ENCODE peak calls at places on chromosomes 4 and X, in seven cellular contexts. U is GM03348; O is activated CD8-positive, alpha-beta memory T cell treated with anti-CD3 and anti-CD28 coated beads for 48 hours; X is progenitor cell of endocrine pancreas; H is T follicular helper cell; I is nephron progenitor cell; D is PC-9. B is an unnamed sample.

GRCh38 chrX:131821945-131822622 is 201.0 kb upstream of the STK26 start:
- DNase-seq in D (no peak), U (no peak), O (no peak), X (no peak), I (no peak), H (peak), B (no peak)

GRCh38 chrX:117840645-117841044 is 276.0 kb downstream of the KLHL13 start:
- DNase-seq in O (no peak), H (no peak), D (no peak), I (no peak), X (no peak), U (no peak), B (no peak)

GRCh38 chr4:95693594-95693993 is 144.8 kb upstream of the UNC5C start:
- DNase-seq in H (no peak), I (no peak), U (no peak), D (no peak), O (no peak), X (no peak), B (no peak)

GRCh38 chr4:87211249-87211952 is 9.0 kb downstream of the KLHL8 start:
- DNase-seq in X (no peak), I (no peak), H (no peak), O (no peak), D (no peak), U (no peak), B (no peak)

GRCh38 chr4:25588211-25588610 is 67.4 kb upstream of the SLC34A2 start:
- DNase-seq in X (no peak), I (no peak), O (no peak), D (no peak), H (no peak), U (no peak), B (no peak)

GRCh38 chr4:1515763-1516162 is 109.5 kb upstream of the NKX1-1 start:
- DNase-seq in I (no peak), U (no peak), X (no peak), H (no peak), O (no peak), D (no peak), B (no peak)

GRCh38 chr4:67104145-67104544 is 441.2 kb downstream of the CENPC start:
- DNase-seq in X (no peak), H (no peak), O (no peak), D (no peak), I (no peak), U (no peak), B (no peak)

GRCh38 chrX:8955521-8955920 is 78.4 kb downstream of the FAM9B start:
- DNase-seq in H (no peak), I (no peak), X (no peak), D (no peak), U (no peak), O (no peak), B (no peak)

GRCh38 chr4:187606581-187606980 is 389.0 kb upstream of the ZFP42 start:
- DNase-seq in D (no peak), O (no peak), I (peak), X (no peak), H (no peak), U (peak), B (peak)

GRCh38 chr4:17447056-17447455 is 64.8 kb downstream of the QDPR start:
- DNase-seq in O (no peak), D (no peak), I (no peak), X (no peak), U (peak), H (no peak), B (no peak)

GRCh38 chrX:153649178-153649914 is 2.3 kb downstream of the DUSP9 start:
- DNase-seq in D (peak), U (peak), H (no peak), I (peak), X (no peak), O (no peak), B (peak)

GRCh38 chr4:185127021-185127925 is 15.8 kb upstream of the SLC25A4 start:
- DNase-seq in I (peak), X (peak), U (peak), D (peak), H (no peak), O (no peak), B (no peak)

GRCh38 chr4:10619220-10619619 is 65.3 kb downstream of the CLNK start:
- DNase-seq in I (no peak), O (no peak), H (no peak), U (no peak), D (no peak), X (no peak), B (peak)

GRCh38 chrX:130247996-130248395 is 20.7 kb downstream of the ZNF280C start:
- DNase-seq in X (no peak), O (no peak), U (no peak), D (no peak), I (no peak), H (no peak), B (no peak)

GRCh38 chr4:181235361-181235760 is 1007.8 kb upstream of the TENM3 start:
- DNase-seq in I (no peak), X (no peak), D (no peak), U (no peak), H (no peak), O (no peak), B (no peak)

GRCh38 chr4:75723117-75723801 is 1.1 kb upstream of the USO1 start:
- DNase-seq in X (no peak), I (no peak), D (no peak), H (no peak), U (peak), O (no peak), B (no peak)

GRCh38 chr4:186158021-186158859 is 33.1 kb upstream of the CYP4V2 start:
- DNase-seq in U (no peak), D (no peak), X (no peak), O (no peak), I (no peak), H (no peak), B (no peak)

GRCh38 chrX:11678174-11678573 is 12.5 kb upstream of the ARHGAP6 start:
- DNase-seq in I (no peak), D (no peak), O (no peak), H (no peak), X (no peak), U (no peak), B (peak)

GRCh38 chr4:127997534-127998388 is 32.6 kb downstream of the ABHD18 start:
- DNase-seq in H (no peak), X (no peak), O (no peak), I (no peak), D (no peak), U (peak), B (no peak)

GRCh38 chrX:152932598-152933175 is 34.8 kb downstream of the ZNF185 start:
- DNase-seq in O (no peak), H (no peak), U (no peak), D (no peak), I (no peak), X (no peak), B (no peak)

GRCh38 chrX:16559206-16559619 is 90.7 kb upstream of the S100G start:
- DNase-seq in H (no peak), U (peak), I (no peak), O (no peak), X (no peak), D (no peak), B (no peak)

GRCh38 chr4:53365121-53365485 is 758 bp downstream of the SCFD2 start:
- DNase-seq in D (peak), H (no peak), O (no peak), U (peak), X (no peak), I (no peak), B (no peak)

GRCh38 chr4:2931765-2932560 is 31.2 kb downstream of the NOP14 start:
- DNase-seq in U (no peak), D (no peak), I (no peak), O (no peak), H (peak), X (no peak), B (no peak)

GRCh38 chr4:95571577-95571976 is 22.8 kb upstream of the UNC5C start:
- DNase-seq in U (no peak), D (no peak), X (no peak), O (no peak), I (no peak), H (no peak), B (no peak)

GRCh38 chr4:84496356-84497219 is 2.5 kb downstream of the NKX6-1 start:
- DNase-seq in X (no peak), D (no peak), O (no peak), H (no peak), I (peak), U (no peak), B (no peak)

GRCh38 chrX:82677281-82677680 is 830.8 kb upstream of the POU3F4 start:
- DNase-seq in D (no peak), X (no peak), O (no peak), H (no peak), U (no peak), I (no peak), B (no peak)

GRCh38 chr4:110287130-110287529 is 88.7 kb upstream of the ELOVL6 start:
- DNase-seq in U (peak), I (no peak), H (no peak), X (no peak), O (no peak), D (peak), B (no peak)

GRCh38 chrX:106220177-106220576 is 52.1 kb downstream of the PWWP3B start:
- DNase-seq in X (no peak), U (no peak), I (no peak), H (no peak), O (no peak), D (no peak), B (no peak)

GRCh38 chrX:28586291-28586690 is 955 bp upstream of the IL1RAPL1 start:
- DNase-seq in U (peak), X (no peak), I (peak), D (peak), O (no peak), H (no peak), B (no peak)

GRCh38 chr4:110848787-110849186 is 225.9 kb upstream of the PITX2 start:
- DNase-seq in U (no peak), D (no peak), O (no peak), H (no peak), I (no peak), X (no peak), B (no peak)

GRCh38 chrX:24520472-24520871 is 55.4 kb downstream of the PDK3 start:
- DNase-seq in D (no peak), H (no peak), I (no peak), X (no peak), O (no peak), U (no peak), B (no peak)